ENCODE peak calls at places on chromosomes 16 and 17, in four cellular contexts. P, D, T and W are unnamed samples.

GRCh38 chr17:80068301-80069160 is 32.1 kb downstream of the CCDC40 start:
- DNase-seq in P (peak; percentile 95), T (no peak), D (peak; percentile 50), W (no peak)

GRCh38 chr17:80872999-80873951 is 118.4 kb upstream of the CHMP6 start:
- DNase-seq in P (no peak), D (no peak), T (no peak), W (no peak)

GRCh38 chr16:1723450-1724147 is 17.6 kb downstream of the MAPK8IP3 start:
- DNase-seq in D (peak; percentile 69), P (peak; percentile 37), T (peak; percentile 74), W (no peak)

GRCh38 chr17:76053230-76054111 is 18.8 kb downstream of the SRP68 start:
- DNase-seq in T (no peak), D (no peak), P (no peak), W (peak; percentile 80)

GRCh38 chr16:57349212-57350031 is 9.2 kb upstream of the CCL22 start:
- DNase-seq in P (no peak), T (no peak), D (no peak), W (no peak)

GRCh38 chr17:48261297-48261880 is 153.8 kb downstream of the SNX11 start:
- DNase-seq in P (peak; percentile 54), T (peak; percentile 70), D (peak; percentile 65), W (peak; percentile 81)

GRCh38 chr17:56976941-56977570 is 875 bp upstream of the SCPEP1 start:
- DNase-seq in T (no peak), D (no peak), P (peak; percentile 53), W (no peak)

GRCh38 chr17:76048711-76049110 is 21.6 kb upstream of the EVPL start:
- DNase-seq in D (no peak), P (no peak), T (no peak), W (no peak)

GRCh38 chr16:86665319-86665675 is 86.9 kb downstream of the FOXL1 start:
- DNase-seq in D (no peak), T (no peak), P (peak; percentile 32), W (no peak)

GRCh38 chr16:67198238-67198734 is 645 bp upstream of the ELMO3 start:
- DNase-seq in P (no peak), T (peak; percentile 73), D (no peak), W (peak; percentile 64)

GRCh38 chr17:35299108-35299507 is 56.2 kb downstream of the SLFN5 start:
- DNase-seq in P (no peak), D (no peak), T (no peak), W (no peak)
- TF ChIP-seq FOSL1 in P (no peak), D (no peak), T (no peak), W (no peak)

GRCh38 chr17:50561796-50562195 is 1.3 kb downstream of the CACNA1G start:
- DNase-seq in P (no peak), D (no peak), T (no peak), W (no peak)
- H3K4me2 ChIP-seq in P (no peak overlapping the region), D (no peak overlapping the region), T (peak overlapping the region; percentile 82), W (no peak overlapping the region)

GRCh38 chr16:69618307-69618706 is 52.5 kb downstream of the NFAT5 start:
- DNase-seq in P (no peak), D (no peak), T (no peak), W (no peak)

GRCh38 chr16:69620564-69620963 is 54.8 kb downstream of the NFAT5 start:
- DNase-seq in D (no peak), P (no peak), T (no peak), W (no peak)

GRCh38 chr16:69619514-69619913 is 53.7 kb downstream of the NFAT5 start:
- DNase-seq in P (no peak), D (peak; percentile 23), T (no peak), W (no peak)

GRCh38 chr16:69621225-69621624 is 55.5 kb downstream of the NFAT5 start:
- DNase-seq in T (no peak), P (no peak), D (no peak), W (no peak)

GRCh38 chr16:69618721-69619120 is 53.0 kb downstream of the NFAT5 start:
- DNase-seq in P (no peak), D (no peak), T (no peak), W (no peak)
- H3K79me2 ChIP-seq in P (peaks cover 81% of the 10 kb centered on the region), D (peaks cover 65% of the 10 kb centered on the region), T (peaks cover 7% of the 10 kb centered on the region), W (peaks cover 100% of the 10 kb centered on the region)

DNA sequence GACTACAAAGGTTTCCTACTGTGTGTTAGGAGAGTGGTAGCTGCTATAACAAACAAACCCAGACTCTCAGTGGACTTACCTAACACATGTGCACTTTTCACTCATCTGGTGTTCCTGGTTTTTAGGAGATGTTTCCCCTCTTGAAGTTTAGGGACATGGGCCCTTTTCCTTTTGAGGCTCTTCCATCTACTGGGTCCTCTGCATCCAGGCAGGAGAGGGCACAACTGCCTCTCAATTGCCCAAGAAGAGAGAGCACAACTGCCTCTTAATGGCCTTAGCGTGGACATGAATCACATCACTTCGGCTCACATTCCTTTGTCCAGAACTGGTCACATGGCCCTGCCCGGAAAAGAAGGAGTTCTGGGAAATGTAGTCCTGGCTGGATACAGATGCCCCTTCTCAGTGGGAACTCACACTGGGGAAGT is 9.8 kb upstream of the TNRC6C start:
- DNase-seq in P (peak; percentile 53), D (no peak), T (no peak), W (peak; percentile 51)
- TF ChIP-seq FOSL1 in P (no peak), D (no peak), T (no peak), W (no peak)

GRCh38 chr17:71247455-71248015 is 873.3 kb upstream of the SOX9 start:
- DNase-seq in D (no peak), T (no peak), P (no peak), W (no peak)

GRCh38 chr17:71251936-71252335 is 868.9 kb upstream of the SOX9 start:
- DNase-seq in D (no peak), P (no peak), T (no peak), W (no peak)

GRCh38 chr17:71252446-71252845 is 868.4 kb upstream of the SOX9 start:
- DNase-seq in P (no peak), D (no peak), T (no peak), W (no peak)

GRCh38 chr17:71251276-71251675 is 869.5 kb upstream of the SOX9 start:
- DNase-seq in P (no peak), D (no peak), T (no peak), W (no peak)
- H3K4me2 ChIP-seq in P (no peak overlapping the region), D (no peak overlapping the region), T (no peak overlapping the region), W (no peak overlapping the region)